ENCODE peak calls at places on chromosomes 5 and 9, in five cellular contexts. D is coronary artery; E is activated naive CD4-positive, alpha-beta T cell treated with Interleukin-2 at 50 U/mL for 16 hours; W is psoas muscle; S is T1000. Q is an unnamed sample.

GRCh38 chr9:26882154-26882553 is 10.4 kb downstream of the CAAP1 start:
- DNase-seq in D (no peak), E (no peak), W (no peak), S (no peak), Q (no peak)

GRCh38 chr5:24226492-24226891 is 418.3 kb downstream of the CDH10 start:
- DNase-seq in D (no peak), E (no peak), W (no peak), S (no peak), Q (no peak)

GRCh38 chr5:116135344-116135743 is 50.5 kb downstream of the COMMD10 start:
- DNase-seq in D (no peak), E (peak), W (no peak), S (no peak), Q (no peak)

GRCh38 chr5:32233696-32234447 is 59.8 kb upstream of the GOLPH3 start:
- DNase-seq in D (no peak), E (no peak), W (no peak), S (no peak), Q (no peak)

GRCh38 chr5:85951707-85952210 is 666.0 kb upstream of the COX7C start:
- DNase-seq in D (no peak), E (no peak), W (no peak), S (no peak), Q (no peak)

GRCh38 chr5:113027431-113027830 is 50.8 kb downstream of the DCP2 start:
- DNase-seq in D (no peak), E (no peak), W (no peak), S (no peak), Q (no peak)

GRCh38 chr9:133770076-133770777 is 32.1 kb upstream of the SARDH start:
- DNase-seq in D (peak), E (no peak), W (peak), S (no peak), Q (no peak)

GRCh38 chr5:58457040-58457439 is 2.8 kb downstream of the PLK2 start:
- DNase-seq in D (no peak), E (no peak), W (no peak), S (no peak), Q (no peak)

GRCh38 chr5:167571824-167572223 is 719.6 kb upstream of the WWC1 start:
- DNase-seq in D (no peak), E (no peak), W (no peak), S (no peak), Q (no peak)